ENCODE peak calls at places on chromosomes 6 and 20, in ten cellular contexts. L, O, W, Y, S, F, R, Q, V and X are unnamed samples.

GRCh38 chr20:62605996-62606395 is 36.3 kb upstream of the SLCO4A1 start:
- DNase-seq in O (no peak), R (no peak), Q (no peak), W (no peak), V (no peak), Y (no peak), L (no peak), F (no peak), S (no peak), X (no peak)

GRCh38 chr20:54622338-54623280 is 147.2 kb downstream of the DOK5 start:
- DNase-seq in L (no peak), F (no peak), Q (no peak), Y (no peak), S (no peak), W (no peak), V (no peak), R (no peak), O (no peak), X (no peak)

GRCh38 chr20:25269057-25269832 is 21.4 kb downstream of the PYGB start:
- DNase-seq in Y (no peak), O (no peak), Q (no peak), W (no peak), S (no peak), V (peak), L (peak), F (no peak), R (peak), X (no peak)

GRCh38 chr6:24947636-24948035 is 11.9 kb upstream of the RIPOR2 start:
- DNase-seq in F (no peak), O (no peak), Y (no peak), V (no peak), S (no peak), W (no peak), L (no peak), Q (no peak), R (no peak), X (no peak)

GRCh38 chr6:157218371-157219198 is 104.7 kb downstream of the TMEM242 start:
- DNase-seq in V (peak), S (no peak), Q (no peak), Y (no peak), R (no peak), W (no peak), O (no peak), L (no peak), F (no peak), X (no peak)

GRCh38 chr6:167706313-167707109 is 120.2 kb upstream of the AFDN start:
- DNase-seq in Y (no peak), R (peak), L (no peak), W (no peak), F (no peak), S (no peak), Q (peak), O (no peak), V (no peak), X (no peak)

GRCh38 chr6:10316327-10316726 is 98.5 kb downstream of the TFAP2A start:
- DNase-seq in Q (no peak), S (no peak), L (peak), V (no peak), R (no peak), Y (peak), F (no peak), O (no peak), W (no peak), X (peak)

GRCh38 chr6:89566930-89567634 is 71.5 kb downstream of the LYRM2 start:
- DNase-seq in R (no peak), F (no peak), L (no peak), Y (no peak), V (no peak), O (no peak), S (no peak), Q (no peak), W (no peak), X (peak)

GRCh38 chr6:37187321-37188022 is 17.5 kb downstream of the PIM1 start:
- DNase-seq in L (no peak), V (no peak), F (no peak), Q (no peak), R (no peak), S (no peak), Y (no peak), O (no peak), W (no peak), X (no peak)

GRCh38 chr20:59016795-59017492 is 2.3 kb upstream of the TUBB1 start:
- DNase-seq in F (no peak), O (no peak), Y (no peak), L (peak), W (no peak), V (no peak), Q (no peak), R (no peak), S (no peak), X (no peak)

GRCh38 chr6:28683945-28684538 is 158.4 kb downstream of the GPX5 start:
- DNase-seq in O (no peak), Q (no peak), Y (peak), R (no peak), S (peak), W (no peak), L (no peak), F (peak), V (no peak), X (peak)

GRCh38 chr6:132333639-132334516 is 67.4 kb downstream of the MOXD1 start:
- DNase-seq in R (no peak), S (peak), Q (no peak), O (no peak), F (no peak), Y (peak), W (peak), V (no peak), L (no peak), X (no peak)

GRCh38 chr6:116515141-116515540 is 3.7 kb downstream of the CALHM5 start:
- DNase-seq in L (no peak), Q (no peak), Y (no peak), F (no peak), R (no peak), V (no peak), O (no peak), S (no peak), W (no peak), X (no peak)

GRCh38 chr20:23143986-23144695 is 58.0 kb upstream of the CD93 start:
- DNase-seq in V (peak), S (no peak), R (no peak), F (no peak), Q (no peak), Y (no peak), W (no peak), O (no peak), L (no peak), X (no peak)

GRCh38 chr20:46065006-46065405 is 24.8 kb downstream of the NCOA5 start:
- DNase-seq in F (no peak), S (no peak), W (no peak), V (no peak), Q (no peak), R (no peak), O (no peak), Y (no peak), L (no peak), X (no peak)

GRCh38 chr6:167476844-167477595 is 152.1 kb downstream of the TTLL2 start:
- DNase-seq in Y (no peak), O (no peak), L (no peak), F (no peak), R (no peak), S (no peak), W (no peak), V (no peak), Q (no peak), X (no peak)

GRCh38 chr20:2301164-2301622 is 5.4 kb downstream of the TGM3 start:
- DNase-seq in O (peak), S (no peak), Y (peak), Q (no peak), W (no peak), F (no peak), L (no peak), V (no peak), R (no peak), X (peak)

GRCh38 chr6:148342146-148343027 is at the start of gene SASH1:
- DNase-seq in L (peak), V (peak), Y (peak), F (peak), S (peak), Q (no peak), O (peak), W (peak), R (no peak), X (peak)

GRCh38 chr6:41548098-41548840 is 2.1 kb downstream of the FOXP4 start:
- DNase-seq in V (peak), Y (peak), S (no peak), W (no peak), O (no peak), F (no peak), Q (no peak), R (no peak), L (no peak), X (no peak)

GRCh38 chr20:61960836-61961235 is 104.8 kb downstream of the TAF4 start:
- DNase-seq in Q (no peak), L (peak), W (no peak), R (no peak), S (no peak), F (no peak), V (no peak), O (no peak), Y (no peak), X (no peak)